ENCODE peak calls at places on chromosomes 6 and 20, in nine cellular contexts. X is uterus, Z is body of pancreas, J is left ventricle myocardium inferior, H is astrocyte of the cerebellum, U is AG09319, K is glutamatergic neuron, C is psoas muscle, W is AG04450. P is an unnamed sample.

GRCh38 chr6:32839356-32839755 is 817 bp upstream of the TAP2 start:
- DNase-seq in J (no peak), X (no peak), W (no peak), C (no peak), Z (no peak), U (no peak), H (no peak), K (no peak), P (no peak)

GRCh38 chr20:5821627-5822215 is 71.5 kb downstream of the SHLD1 start:
- DNase-seq in C (no peak), U (no peak), H (no peak), K (no peak), W (no peak), Z (peak), J (no peak), X (no peak), P (no peak)

GRCh38 chr6:145224450-145224849 is 510.9 kb downstream of the EPM2A start:
- DNase-seq in K (no peak), U (no peak), W (no peak), X (no peak), H (no peak), C (no peak), J (no peak), Z (no peak), P (no peak)

GRCh38 chr6:5096482-5096881 is 11.3 kb downstream of the PPP1R3G start:
- DNase-seq in W (no peak), C (no peak), H (no peak), Z (no peak), J (peak), U (no peak), X (no peak), K (no peak), P (no peak)

GRCh38 chr6:45445749-45446454 is 68.2 kb upstream of the SUPT3H start:
- DNase-seq in K (no peak), X (peak), J (peak), H (peak), C (peak), U (peak), W (peak), Z (peak), P (peak)

GRCh38 chr6:120112980-120113379 is 763.4 kb upstream of the MAN1A1 start:
- DNase-seq in K (no peak), X (no peak), C (no peak), U (no peak), W (no peak), J (no peak), Z (no peak), H (no peak), P (no peak)

GRCh38 chr20:63532449-63532971 is 4.7 kb downstream of the PTK6 start:
- DNase-seq in W (no peak), X (no peak), K (peak), H (no peak), U (no peak), C (peak), Z (peak), J (no peak), P (no peak)

GRCh38 chr6:29071831-29072723 is 15.0 kb downstream of the OR2B3 start:
- DNase-seq in U (no peak), K (peak), Z (peak), H (no peak), X (no peak), J (no peak), C (no peak), W (no peak), P (no peak)

GRCh38 chr20:6786548-6786947 is 19.1 kb downstream of the BMP2 start:
- DNase-seq in C (no peak), U (no peak), H (no peak), J (no peak), K (no peak), X (no peak), W (no peak), Z (no peak), P (no peak)

GRCh38 chr20:59923514-59923913 is 9.9 kb downstream of the SYCP2 start:
- DNase-seq in K (no peak), J (no peak), U (no peak), H (no peak), C (no peak), W (no peak), X (no peak), Z (no peak), P (no peak)

GRCh38 chr20:1033751-1034419 is 31.8 kb upstream of the RSPO4 start:
- DNase-seq in X (no peak), C (no peak), Z (no peak), U (no peak), K (no peak), J (no peak), H (no peak), W (no peak), P (no peak)

GRCh38 chr20:38055294-38055693 is 21.7 kb downstream of the RPRD1B start:
- DNase-seq in C (no peak), J (no peak), K (no peak), X (no peak), W (no peak), H (no peak), U (no peak), Z (no peak), P (no peak)

GRCh38 chr6:113855500-113856010 is 1.6 kb upstream of the MARCKS start:
- DNase-seq in C (no peak), X (no peak), H (no peak), U (no peak), K (peak), J (peak), Z (peak), W (no peak), P (no peak)

GRCh38 chr6:43673444-43674063 is 14.0 kb downstream of the MRPS18A start:
- DNase-seq in X (peak), U (no peak), C (peak), H (no peak), W (no peak), J (no peak), K (no peak), Z (peak), P (no peak)

GRCh38 chr6:41901882-41902519 is 6.8 kb upstream of the USP49 start:
- DNase-seq in J (no peak), X (no peak), W (no peak), Z (peak), C (no peak), K (peak), H (no peak), U (no peak), P (no peak)

GRCh38 chr20:63309261-63310071 is 16.5 kb downstream of the COL20A1 start:
- DNase-seq in X (peak), U (no peak), W (no peak), Z (peak), H (peak), J (peak), C (no peak), K (peak), P (no peak)

GRCh38 chr6:167572106-167572505 is 247.2 kb downstream of the TTLL2 start:
- DNase-seq in W (no peak), Z (no peak), K (no peak), X (no peak), H (no peak), J (no peak), U (no peak), C (no peak), P (no peak)

GRCh38 chr6:28208180-28208659 is 16.9 kb upstream of the ZSCAN9 start:
- DNase-seq in U (no peak), K (peak), C (no peak), W (no peak), H (no peak), X (no peak), Z (no peak), J (no peak), P (no peak)

GRCh38 chr6:37141291-37142046 is 28.5 kb upstream of the PIM1 start:
- DNase-seq in Z (no peak), C (no peak), W (peak), U (peak), X (peak), K (no peak), H (peak), J (no peak), P (no peak)

GRCh38 chr6:108435391-108435790 is 125.3 kb upstream of the FOXO3 start:
- DNase-seq in C (no peak), H (no peak), U (no peak), X (no peak), K (no peak), J (no peak), Z (no peak), W (no peak), P (no peak)

GRCh38 chr6:44061375-44062104 is 65.7 kb downstream of the MRPL14 start:
- DNase-seq in K (no peak), Z (no peak), C (no peak), H (no peak), J (no peak), W (no peak), U (no peak), X (no peak), P (no peak)

GRCh38 chr6:154920502-154921200 is 74.5 kb upstream of the TIAM2 start:
- DNase-seq in Z (no peak), U (no peak), K (no peak), X (no peak), J (no peak), H (no peak), C (no peak), W (no peak), P (no peak)

GRCh38 chr6:8627085-8627861 is 191.9 kb upstream of the SLC35B3 start:
- DNase-seq in H (peak), Z (no peak), K (no peak), J (no peak), C (no peak), X (no peak), W (no peak), U (no peak), P (peak)

GRCh38 chr20:42183147-42183546 is 565.0 kb upstream of the CHD6 start:
- DNase-seq in J (no peak), W (no peak), K (no peak), Z (no peak), H (no peak), U (no peak), C (no peak), X (no peak), P (no peak)

GRCh38 chr20:3740600-3741301 is 8.3 kb downstream of the HSPA12B start:
- DNase-seq in J (no peak), U (no peak), K (no peak), X (no peak), C (no peak), W (no peak), Z (no peak), H (no peak), P (no peak)

GRCh38 chr6:109139109-109139508 is 43.8 kb downstream of the CEP57L1 start:
- DNase-seq in W (no peak), C (no peak), X (no peak), U (no peak), J (no peak), H (no peak), K (no peak), Z (no peak), P (no peak)

GRCh38 chr6:30041221-30041620 is 19.8 kb upstream of the POLR1H start:
- DNase-seq in Z (no peak), C (no peak), K (no peak), H (no peak), U (no peak), J (no peak), X (no peak), W (no peak), P (no peak)

GRCh38 chr20:56460459-56460858 is 8.0 kb upstream of the RTF2 start:
- DNase-seq in X (no peak), H (no peak), U (no peak), C (no peak), J (no peak), Z (no peak), K (no peak), W (no peak), P (no peak)

GRCh38 chr6:149423946-149424440 is 23.9 kb downstream of the SUMO4 start:
- DNase-seq in H (no peak), K (no peak), U (no peak), W (no peak), C (no peak), J (no peak), Z (no peak), X (no peak), P (no peak)

GRCh38 chr6:106512048-106512957 is 117.0 kb downstream of the RTN4IP1 start:
- DNase-seq in H (no peak), K (peak), X (peak), W (no peak), C (peak), Z (peak), U (no peak), J (peak), P (no peak)

GRCh38 chr6:125358898-125359297 is 57.1 kb upstream of the HDDC2 start:
- DNase-seq in U (no peak), W (no peak), Z (no peak), X (no peak), K (no peak), C (no peak), J (no peak), H (no peak), P (no peak)

GRCh38 chr20:38260378-38261053 is at the start of gene KIAA1755:
- DNase-seq in K (no peak), H (no peak), U (no peak), C (peak), W (no peak), J (peak), X (peak), Z (no peak), P (no peak)

GRCh38 chr20:1122388-1123315 is 4.2 kb downstream of the PSMF1 start:
- DNase-seq in X (no peak), Z (peak), U (peak), K (no peak), J (peak), C (peak), W (no peak), H (peak), P (no peak)

GRCh38 chr6:142853244-142854180 is 91.5 kb downstream of the HIVEP2 start:
- DNase-seq in U (no peak), C (no peak), W (no peak), H (no peak), J (no peak), X (no peak), Z (no peak), K (no peak), P (no peak)

GRCh38 chr6:170082067-170082466 is 208.8 kb downstream of the DLL1 start:
- DNase-seq in K (no peak), X (peak), U (no peak), Z (no peak), H (no peak), W (no peak), C (peak), J (peak), P (no peak)

GRCh38 chr6:101226677-101227135 is 166.8 kb upstream of the GRIK2 start:
- DNase-seq in Z (no peak), U (no peak), K (peak), X (no peak), H (no peak), W (no peak), C (no peak), J (no peak), P (no peak)

GRCh38 chr20:7358670-7359069 is 581.6 kb downstream of the HAO1 start:
- DNase-seq in U (no peak), W (no peak), K (no peak), Z (no peak), C (no peak), X (no peak), H (no peak), J (no peak), P (no peak)

GRCh38 chr6:106103728-106104109 is 17.6 kb downstream of the PRDM1 start:
- DNase-seq in Z (no peak), W (no peak), J (no peak), K (no peak), X (no peak), C (no peak), U (no peak), H (no peak), P (no peak)

GRCh38 chr20:25696384-25697131 is at the start of gene ZNF337:
- DNase-seq in U (peak), W (peak), K (peak), C (peak), Z (peak), H (peak), J (peak), X (peak), P (peak)
- TF ChIP-seq CTCF in U (peak), W (peak), K (no peak), C (peak), Z (no peak), H (peak), J (no peak), X (no peak), P (no peak)

DNA sequence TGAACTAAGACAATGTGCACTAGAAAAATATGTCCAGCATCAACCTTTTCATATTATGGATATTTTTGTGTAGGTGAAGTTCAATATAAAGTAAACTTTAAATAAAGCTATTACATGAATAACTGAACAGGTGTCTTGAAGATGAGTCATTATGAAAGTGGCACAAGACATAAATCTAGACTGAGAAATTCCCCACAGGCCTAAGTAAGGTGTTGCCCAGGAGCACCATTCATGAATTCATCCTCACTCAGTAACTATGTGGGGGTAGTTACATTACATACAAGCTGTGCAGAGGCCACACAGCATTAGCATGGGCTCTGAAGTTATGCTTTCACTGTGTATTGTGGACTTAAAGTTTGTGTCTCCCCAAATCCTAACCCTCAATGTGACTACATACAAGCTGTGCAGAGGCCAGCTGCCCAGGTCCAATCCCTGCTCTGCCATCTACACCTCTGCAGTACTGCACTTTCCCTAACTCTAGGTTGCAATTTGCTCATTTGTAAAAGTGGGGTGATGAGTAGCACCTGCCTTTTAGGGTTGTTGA is 65.9 kb downstream of the BCAS1 start:
- DNase-seq in W (no peak), H (no peak), C (no peak), U (no peak), K (no peak), Z (no peak), J (no peak), X (no peak), P (no peak)
- TF ChIP-seq CTCF in W (no peak), H (no peak), C (no peak), U (no peak), K (no peak), Z (no peak), J (no peak), X (no peak), P (no peak)

DNA sequence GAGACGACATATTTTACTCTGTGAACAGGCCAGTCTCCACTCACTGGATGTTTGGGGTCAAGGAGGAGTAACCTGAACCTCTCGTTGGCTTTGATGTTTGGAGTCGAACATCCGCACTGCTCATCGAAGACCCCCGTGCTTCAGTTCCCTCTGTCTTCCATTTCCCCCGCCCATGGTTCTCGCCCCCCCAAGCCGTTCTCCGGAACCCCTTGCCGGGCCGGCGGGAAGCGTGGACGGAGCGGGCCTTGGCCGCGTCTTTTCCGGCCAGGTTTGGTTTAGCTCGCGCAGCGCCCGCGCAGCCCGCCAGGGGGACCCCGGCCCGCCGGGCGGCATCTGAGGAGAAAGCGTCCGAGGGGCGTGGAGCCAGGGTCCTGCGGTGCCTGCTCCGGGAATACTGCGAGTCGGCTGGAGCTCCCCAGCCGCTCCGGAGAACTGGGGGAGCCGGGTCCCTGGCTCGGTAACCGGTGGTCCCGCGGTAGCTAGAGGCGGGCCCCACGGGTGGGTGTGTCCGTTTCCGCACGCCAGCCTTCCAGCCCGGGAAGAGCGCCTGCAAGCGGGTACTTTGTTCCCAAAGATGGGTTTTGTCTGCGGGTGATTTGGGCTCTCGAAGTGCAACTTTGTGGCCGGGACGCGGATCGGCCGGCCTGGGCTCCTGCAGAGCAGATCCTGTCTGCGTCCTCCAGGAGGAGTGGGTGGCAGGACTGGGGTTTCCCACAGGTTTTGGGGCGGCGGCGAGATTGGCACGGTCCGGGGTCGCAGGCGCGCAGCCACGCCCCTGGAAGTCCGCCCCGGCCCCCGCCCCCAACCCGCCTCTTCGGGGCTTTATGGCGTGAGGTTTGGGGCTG is 429 bp upstream of the TMEM200A start:
- DNase-seq in Z (peak), U (peak), C (peak), K (peak), W (peak), X (peak), J (peak), H (peak), P (no peak)
- TF ChIP-seq CTCF in Z (peak), U (peak), C (peak), K (peak), W (peak), X (peak), J (peak), H (peak), P (peak)

GRCh38 chr20:36384022-36384619 is 78.0 kb downstream of the DLGAP4 start:
- DNase-seq in U (no peak), C (no peak), X (no peak), Z (no peak), K (no peak), W (no peak), H (no peak), J (no peak), P (no peak)
- TF ChIP-seq CTCF in U (peak), C (no peak), X (no peak), Z (no peak), K (no peak), W (peak), H (peak), J (no peak), P (peak)

GRCh38 chr6:111027219-111027618 is 45.4 kb downstream of the RPF2 start:
- DNase-seq in X (no peak), K (no peak), W (no peak), C (no peak), H (no peak), U (no peak), Z (no peak), J (no peak), P (no peak)
- TF ChIP-seq CTCF in X (no peak), K (no peak), W (no peak), C (peak), H (no peak), U (no peak), Z (no peak), J (peak), P (peak)

GRCh38 chr20:58004900-58005299 is 223.6 kb downstream of the ANKRD60 start:
- DNase-seq in U (no peak), Z (no peak), W (no peak), C (no peak), X (no peak), J (no peak), K (no peak), H (no peak), P (no peak)
- TF ChIP-seq CTCF in U (no peak), Z (no peak), W (no peak), C (no peak), X (no peak), J (no peak), K (no peak), H (no peak), P (no peak)

P was measured in kidney epithelial cell.